ENCODE peak calls at places on chromosome X, in ten cellular contexts. V is choroid plexus epithelial cell, D is AG08396, C is HCT116, U is OCI-LY7, B is GM10248, W is brain microvascular endothelial cell, E is DMS53, R is foreskin fibroblast, I is T1000. L is an unnamed sample.
A peak's percentile ranks its signal among the peaks of the same experiment; 100 is the strongest.

GRCh38 chrX:47568656-47569295 is 7.8 kb downstream of the ARAF start:
- DNase-seq in E (peak; percentile 60), B (no peak), D (peak; percentile 12), U (peak; percentile 50), R (no peak), W (no peak), C (no peak), V (no peak), I (no peak), L (peak; percentile 21)

GRCh38 chrX:10008483-10009056 is 41.4 kb downstream of the CLDN34 start:
- DNase-seq in C (no peak), I (no peak), V (no peak), D (no peak), B (no peak), E (no peak), W (no peak), R (no peak), U (no peak), L (no peak)

GRCh38 chrX:37454537-37455285 is 105.5 kb downstream of the PRRG1 start:
- DNase-seq in I (no peak), W (peak; percentile 11), V (peak; percentile 53), D (no peak), B (no peak), U (no peak), R (peak; percentile 7), C (peak; percentile 73), E (no peak), L (no peak)

GRCh38 chrX:15804563-15804962 is 14.3 kb downstream of the ZRSR2 start:
- DNase-seq in I (no peak), B (no peak), U (no peak), W (no peak), V (no peak), R (no peak), C (no peak), D (no peak), E (no peak), L (no peak)

GRCh38 chrX:107935664-107936433 is 46.3 kb downstream of the TEX13B start:
- DNase-seq in U (no peak), B (no peak), I (no peak), C (no peak), R (peak; percentile 4), W (peak; percentile 1), E (peak; percentile 70), V (peak; percentile 10), D (no peak), L (no peak)

GRCh38 chrX:8579602-8580001 is 115.0 kb downstream of the VCX3B start:
- DNase-seq in D (no peak), V (no peak), U (no peak), I (no peak), E (no peak), W (no peak), C (no peak), R (no peak), B (no peak), L (no peak)

GRCh38 chrX:68719904-68720614 is 72.6 kb downstream of the STARD8 start:
- DNase-seq in R (no peak), E (peak; percentile 31), D (no peak), W (peak; percentile 1), V (peak; percentile 32), I (no peak), B (no peak), C (no peak), U (no peak), L (no peak)

GRCh38 chrX:130015181-130015580 is 32.7 kb downstream of the BCORL1 start:
- DNase-seq in B (no peak), C (no peak), V (no peak), W (no peak), R (no peak), I (no peak), U (no peak), E (no peak), D (no peak), L (no peak)

GRCh38 chrX:88886908-88887307 is 139.9 kb downstream of the CPXCR1 start:
- DNase-seq in I (no peak), D (no peak), E (peak; percentile 93), R (no peak), U (no peak), V (no peak), W (no peak), B (no peak), C (no peak), L (no peak)

GRCh38 chrX:17039826-17040225 is 93.4 kb downstream of the REPS2 start:
- DNase-seq in D (no peak), W (no peak), I (no peak), B (no peak), E (no peak), V (peak; percentile 71), C (no peak), R (no peak), U (no peak), L (no peak)

GRCh38 chrX:23552289-23552688 is 115.0 kb upstream of the PRDX4 start:
- DNase-seq in W (no peak), D (no peak), V (no peak), R (no peak), U (no peak), E (no peak), I (no peak), B (no peak), C (no peak), L (no peak)